ENCODE peak calls at places on chromosomes 16 and 17, in nine cellular contexts. One of them, this sample, is unnamed.

GRCh38 chr17:8693328-8693727 is 51.3 kb downstream of the CCDC42 start:
- DNase-seq in mesendoderm: peak
- DNase-seq in activated CD4-positive, alpha-beta T cell treated with anti-CD3 and anti-CD28 coated beads, Interleukin-2, amount 50 U/mL, for 4 hours: no peak
- DNase-seq in COR-L47: no peak
- DNase-seq in posterior vena cava: no peak
- DNase-seq in right atrium auricular region: no peak
- DNase-seq in stimulated activated CD8-positive, alpha-beta memory T cell treated with anti-CD3 and anti-CD28 coated beads, Interleukin-2, amount 100 ng/mL, for 48 hours: no peak
- DNase-seq in heart left ventricle: no peak
- DNase-seq in AML-193: no peak
- DNase-seq in this sample: no peak

GRCh38 chr17:80870401-80870800 is 121.2 kb upstream of the CHMP6 start:
- DNase-seq in stimulated activated CD8-positive, alpha-beta memory T cell treated with anti-CD3 and anti-CD28 coated beads, Interleukin-2, amount 100 ng/mL, for 48 hours: no peak
- DNase-seq in heart left ventricle: peak
- DNase-seq in right atrium auricular region: no peak
- DNase-seq in activated CD4-positive, alpha-beta T cell treated with anti-CD3 and anti-CD28 coated beads, Interleukin-2, amount 50 U/mL, for 4 hours: peak
- DNase-seq in mesendoderm: no peak
- DNase-seq in posterior vena cava: peak
- DNase-seq in AML-193: no peak
- DNase-seq in COR-L47: no peak
- DNase-seq in this sample: no peak

GRCh38 chr16:75105306-75106061 is 11.1 kb downstream of the LDHD start:
- DNase-seq in stimulated activated CD8-positive, alpha-beta memory T cell treated with anti-CD3 and anti-CD28 coated beads, Interleukin-2, amount 100 ng/mL, for 48 hours: no peak
- DNase-seq in posterior vena cava: peak
- DNase-seq in COR-L47: no peak
- DNase-seq in AML-193: peak
- DNase-seq in activated CD4-positive, alpha-beta T cell treated with anti-CD3 and anti-CD28 coated beads, Interleukin-2, amount 50 U/mL, for 4 hours: no peak
- DNase-seq in right atrium auricular region: no peak
- DNase-seq in heart left ventricle: peak
- DNase-seq in mesendoderm: no peak
- DNase-seq in this sample: no peak

GRCh38 chr16:67281536-67282446 is 2.5 kb downstream of the PLEKHG4 start:
- DNase-seq in activated CD4-positive, alpha-beta T cell treated with anti-CD3 and anti-CD28 coated beads, Interleukin-2, amount 50 U/mL, for 4 hours: no peak
- DNase-seq in AML-193: no peak
- DNase-seq in heart left ventricle: no peak
- DNase-seq in posterior vena cava: no peak
- DNase-seq in mesendoderm: no peak
- DNase-seq in stimulated activated CD8-positive, alpha-beta memory T cell treated with anti-CD3 and anti-CD28 coated beads, Interleukin-2, amount 100 ng/mL, for 48 hours: no peak
- DNase-seq in right atrium auricular region: no peak
- DNase-seq in COR-L47: no peak
- DNase-seq in this sample: no peak

GRCh38 chr17:57838453-57838852 is 11.4 kb downstream of the MRPS23 start:
- DNase-seq in stimulated activated CD8-positive, alpha-beta memory T cell treated with anti-CD3 and anti-CD28 coated beads, Interleukin-2, amount 100 ng/mL, for 48 hours: no peak
- DNase-seq in posterior vena cava: no peak
- DNase-seq in heart left ventricle: no peak
- DNase-seq in right atrium auricular region: no peak
- DNase-seq in activated CD4-positive, alpha-beta T cell treated with anti-CD3 and anti-CD28 coated beads, Interleukin-2, amount 50 U/mL, for 4 hours: no peak
- DNase-seq in COR-L47: no peak
- DNase-seq in AML-193: no peak
- DNase-seq in mesendoderm: no peak
- DNase-seq in this sample: no peak

GRCh38 chr17:66076546-66077190 is 115.3 kb downstream of the CEP112 start:
- DNase-seq in stimulated activated CD8-positive, alpha-beta memory T cell treated with anti-CD3 and anti-CD28 coated beads, Interleukin-2, amount 100 ng/mL, for 48 hours: no peak
- DNase-seq in activated CD4-positive, alpha-beta T cell treated with anti-CD3 and anti-CD28 coated beads, Interleukin-2, amount 50 U/mL, for 4 hours: no peak
- DNase-seq in AML-193: no peak
- DNase-seq in mesendoderm: no peak
- DNase-seq in right atrium auricular region: no peak
- DNase-seq in heart left ventricle: peak
- DNase-seq in posterior vena cava: no peak
- DNase-seq in COR-L47: no peak
- DNase-seq in this sample: no peak

GRCh38 chr17:48483471-48484131 is 47.2 kb downstream of the HOXB1 start:
- DNase-seq in COR-L47: no peak
- DNase-seq in right atrium auricular region: no peak
- DNase-seq in posterior vena cava: no peak
- DNase-seq in stimulated activated CD8-positive, alpha-beta memory T cell treated with anti-CD3 and anti-CD28 coated beads, Interleukin-2, amount 100 ng/mL, for 48 hours: no peak
- DNase-seq in heart left ventricle: peak
- DNase-seq in mesendoderm: peak
- DNase-seq in activated CD4-positive, alpha-beta T cell treated with anti-CD3 and anti-CD28 coated beads, Interleukin-2, amount 50 U/mL, for 4 hours: peak
- DNase-seq in AML-193: no peak
- DNase-seq in this sample: no peak

GRCh38 chr16:84845496-84846002 is 25.8 kb downstream of the CRISPLD2 start:
- DNase-seq in mesendoderm: no peak
- DNase-seq in posterior vena cava: no peak
- DNase-seq in heart left ventricle: no peak
- DNase-seq in activated CD4-positive, alpha-beta T cell treated with anti-CD3 and anti-CD28 coated beads, Interleukin-2, amount 50 U/mL, for 4 hours: no peak
- DNase-seq in right atrium auricular region: no peak
- DNase-seq in AML-193: no peak
- DNase-seq in stimulated activated CD8-positive, alpha-beta memory T cell treated with anti-CD3 and anti-CD28 coated beads, Interleukin-2, amount 100 ng/mL, for 48 hours: no peak
- DNase-seq in COR-L47: peak
- DNase-seq in this sample: no peak

GRCh38 chr17:60161598-60162330 is 12.0 kb downstream of the CA4 start:
- DNase-seq in AML-193: no peak
- DNase-seq in stimulated activated CD8-positive, alpha-beta memory T cell treated with anti-CD3 and anti-CD28 coated beads, Interleukin-2, amount 100 ng/mL, for 48 hours: no peak
- DNase-seq in posterior vena cava: peak
- DNase-seq in heart left ventricle: no peak
- DNase-seq in right atrium auricular region: no peak
- DNase-seq in COR-L47: peak
- DNase-seq in mesendoderm: peak
- DNase-seq in activated CD4-positive, alpha-beta T cell treated with anti-CD3 and anti-CD28 coated beads, Interleukin-2, amount 50 U/mL, for 4 hours: no peak
- DNase-seq in this sample: no peak

GRCh38 chr17:80002690-80003490 is 32.8 kb downstream of the TBC1D16 start:
- DNase-seq in COR-L47: no peak
- DNase-seq in right atrium auricular region: no peak
- DNase-seq in AML-193: no peak
- DNase-seq in stimulated activated CD8-positive, alpha-beta memory T cell treated with anti-CD3 and anti-CD28 coated beads, Interleukin-2, amount 100 ng/mL, for 48 hours: no peak
- DNase-seq in heart left ventricle: no peak
- DNase-seq in mesendoderm: no peak
- DNase-seq in activated CD4-positive, alpha-beta T cell treated with anti-CD3 and anti-CD28 coated beads, Interleukin-2, amount 50 U/mL, for 4 hours: no peak
- DNase-seq in posterior vena cava: no peak
- DNase-seq in this sample: no peak

GRCh38 chr16:65306722-65307121 is 184.9 kb upstream of the CDH11 start:
- DNase-seq in AML-193: no peak
- DNase-seq in mesendoderm: peak
- DNase-seq in stimulated activated CD8-positive, alpha-beta memory T cell treated with anti-CD3 and anti-CD28 coated beads, Interleukin-2, amount 100 ng/mL, for 48 hours: no peak
- DNase-seq in posterior vena cava: no peak
- DNase-seq in COR-L47: no peak
- DNase-seq in right atrium auricular region: no peak
- DNase-seq in heart left ventricle: no peak
- DNase-seq in activated CD4-positive, alpha-beta T cell treated with anti-CD3 and anti-CD28 coated beads, Interleukin-2, amount 50 U/mL, for 4 hours: no peak
- DNase-seq in this sample: no peak

GRCh38 chr17:10803830-10804498 is at the start of gene TMEM238L:
- DNase-seq in AML-193: no peak
- DNase-seq in stimulated activated CD8-positive, alpha-beta memory T cell treated with anti-CD3 and anti-CD28 coated beads, Interleukin-2, amount 100 ng/mL, for 48 hours: no peak
- DNase-seq in mesendoderm: no peak
- DNase-seq in activated CD4-positive, alpha-beta T cell treated with anti-CD3 and anti-CD28 coated beads, Interleukin-2, amount 50 U/mL, for 4 hours: no peak
- DNase-seq in heart left ventricle: no peak
- DNase-seq in right atrium auricular region: no peak
- DNase-seq in COR-L47: no peak
- DNase-seq in posterior vena cava: no peak
- DNase-seq in this sample: peak

GRCh38 chr16:55643161-55643970 is 12.4 kb upstream of the SLC6A2 start:
- DNase-seq in heart left ventricle: no peak
- DNase-seq in COR-L47: no peak
- DNase-seq in activated CD4-positive, alpha-beta T cell treated with anti-CD3 and anti-CD28 coated beads, Interleukin-2, amount 50 U/mL, for 4 hours: no peak
- DNase-seq in stimulated activated CD8-positive, alpha-beta memory T cell treated with anti-CD3 and anti-CD28 coated beads, Interleukin-2, amount 100 ng/mL, for 48 hours: no peak
- DNase-seq in mesendoderm: no peak
- DNase-seq in right atrium auricular region: no peak
- DNase-seq in posterior vena cava: no peak
- DNase-seq in AML-193: no peak
- DNase-seq in this sample: no peak

GRCh38 chr16:55703003-55704001 is 47.5 kb downstream of the SLC6A2 start:
- DNase-seq in heart left ventricle: no peak
- DNase-seq in AML-193: peak
- DNase-seq in posterior vena cava: no peak
- DNase-seq in mesendoderm: peak
- DNase-seq in stimulated activated CD8-positive, alpha-beta memory T cell treated with anti-CD3 and anti-CD28 coated beads, Interleukin-2, amount 100 ng/mL, for 48 hours: no peak
- DNase-seq in right atrium auricular region: peak
- DNase-seq in activated CD4-positive, alpha-beta T cell treated with anti-CD3 and anti-CD28 coated beads, Interleukin-2, amount 50 U/mL, for 4 hours: no peak
- DNase-seq in COR-L47: peak
- DNase-seq in this sample: no peak

GRCh38 chr16:55035956-55036355 is 105.3 kb downstream of the IRX5 start:
- DNase-seq in mesendoderm: no peak
- DNase-seq in stimulated activated CD8-positive, alpha-beta memory T cell treated with anti-CD3 and anti-CD28 coated beads, Interleukin-2, amount 100 ng/mL, for 48 hours: no peak
- DNase-seq in activated CD4-positive, alpha-beta T cell treated with anti-CD3 and anti-CD28 coated beads, Interleukin-2, amount 50 U/mL, for 4 hours: no peak
- DNase-seq in AML-193: no peak
- DNase-seq in right atrium auricular region: no peak
- DNase-seq in posterior vena cava: no peak
- DNase-seq in COR-L47: no peak
- DNase-seq in heart left ventricle: no peak
- DNase-seq in this sample: no peak

GRCh38 chr17:16199093-16199492 is 16.2 kb downstream of the NCOR1 start:
- DNase-seq in activated CD4-positive, alpha-beta T cell treated with anti-CD3 and anti-CD28 coated beads, Interleukin-2, amount 50 U/mL, for 4 hours: no peak
- DNase-seq in AML-193: no peak
- DNase-seq in heart left ventricle: no peak
- DNase-seq in mesendoderm: peak
- DNase-seq in right atrium auricular region: no peak
- DNase-seq in COR-L47: no peak
- DNase-seq in stimulated activated CD8-positive, alpha-beta memory T cell treated with anti-CD3 and anti-CD28 coated beads, Interleukin-2, amount 100 ng/mL, for 48 hours: no peak
- DNase-seq in posterior vena cava: no peak
- DNase-seq in this sample: no peak

GRCh38 chr17:58529275-58529674 is 14.8 kb upstream of the MTMR4 start:
- DNase-seq in COR-L47: no peak
- DNase-seq in posterior vena cava: no peak
- DNase-seq in AML-193: no peak
- DNase-seq in mesendoderm: no peak
- DNase-seq in right atrium auricular region: no peak
- DNase-seq in heart left ventricle: no peak
- DNase-seq in stimulated activated CD8-positive, alpha-beta memory T cell treated with anti-CD3 and anti-CD28 coated beads, Interleukin-2, amount 100 ng/mL, for 48 hours: no peak
- DNase-seq in activated CD4-positive, alpha-beta T cell treated with anti-CD3 and anti-CD28 coated beads, Interleukin-2, amount 50 U/mL, for 4 hours: no peak
- DNase-seq in this sample: no peak

GRCh38 chr17:32551186-32551955 is 64.6 kb downstream of the CDK5R1 start:
- DNase-seq in mesendoderm: no peak
- DNase-seq in posterior vena cava: no peak
- DNase-seq in right atrium auricular region: no peak
- DNase-seq in activated CD4-positive, alpha-beta T cell treated with anti-CD3 and anti-CD28 coated beads, Interleukin-2, amount 50 U/mL, for 4 hours: no peak
- DNase-seq in stimulated activated CD8-positive, alpha-beta memory T cell treated with anti-CD3 and anti-CD28 coated beads, Interleukin-2, amount 100 ng/mL, for 48 hours: no peak
- DNase-seq in COR-L47: no peak
- DNase-seq in heart left ventricle: no peak
- DNase-seq in AML-193: peak
- DNase-seq in this sample: no peak

GRCh38 chr16:3065742-3066439 is 451 bp downstream of the IL32 start:
- DNase-seq in posterior vena cava: no peak
- DNase-seq in COR-L47: no peak
- DNase-seq in stimulated activated CD8-positive, alpha-beta memory T cell treated with anti-CD3 and anti-CD28 coated beads, Interleukin-2, amount 100 ng/mL, for 48 hours: no peak
- DNase-seq in heart left ventricle: no peak
- DNase-seq in right atrium auricular region: no peak
- DNase-seq in activated CD4-positive, alpha-beta T cell treated with anti-CD3 and anti-CD28 coated beads, Interleukin-2, amount 50 U/mL, for 4 hours: peak
- DNase-seq in mesendoderm: no peak
- DNase-seq in AML-193: no peak
- DNase-seq in this sample: no peak

GRCh38 chr17:45302649-45303173 is 14.1 kb downstream of the MAP3K14 start:
- DNase-seq in AML-193: no peak
- DNase-seq in heart left ventricle: no peak
- DNase-seq in activated CD4-positive, alpha-beta T cell treated with anti-CD3 and anti-CD28 coated beads, Interleukin-2, amount 50 U/mL, for 4 hours: peak
- DNase-seq in posterior vena cava: no peak
- DNase-seq in COR-L47: no peak
- DNase-seq in stimulated activated CD8-positive, alpha-beta memory T cell treated with anti-CD3 and anti-CD28 coated beads, Interleukin-2, amount 100 ng/mL, for 48 hours: no peak
- DNase-seq in right atrium auricular region: no peak
- DNase-seq in mesendoderm: no peak
- DNase-seq in this sample: no peak

GRCh38 chr17:22463110-22463850 is 771.0 kb downstream of the KCNJ18 start:
- DNase-seq in COR-L47: no peak
- DNase-seq in mesendoderm: no peak
- DNase-seq in stimulated activated CD8-positive, alpha-beta memory T cell treated with anti-CD3 and anti-CD28 coated beads, Interleukin-2, amount 100 ng/mL, for 48 hours: no peak
- DNase-seq in activated CD4-positive, alpha-beta T cell treated with anti-CD3 and anti-CD28 coated beads, Interleukin-2, amount 50 U/mL, for 4 hours: no peak
- DNase-seq in right atrium auricular region: no peak
- DNase-seq in AML-193: no peak
- DNase-seq in heart left ventricle: no peak
- DNase-seq in posterior vena cava: no peak
- DNase-seq in this sample: no peak

GRCh38 chr16:21283521-21284289 is 5.6 kb upstream of the CRYM start:
- DNase-seq in right atrium auricular region: no peak
- DNase-seq in heart left ventricle: peak
- DNase-seq in stimulated activated CD8-positive, alpha-beta memory T cell treated with anti-CD3 and anti-CD28 coated beads, Interleukin-2, amount 100 ng/mL, for 48 hours: no peak
- DNase-seq in posterior vena cava: no peak
- DNase-seq in AML-193: no peak
- DNase-seq in mesendoderm: peak
- DNase-seq in activated CD4-positive, alpha-beta T cell treated with anti-CD3 and anti-CD28 coated beads, Interleukin-2, amount 50 U/mL, for 4 hours: no peak
- DNase-seq in COR-L47: no peak
- DNase-seq in this sample: peak

GRCh38 chr17:81511800-81512559 is 619 bp downstream of the ACTG1 start:
- DNase-seq in heart left ventricle: no peak
- DNase-seq in AML-193: no peak
- DNase-seq in right atrium auricular region: no peak
- DNase-seq in activated CD4-positive, alpha-beta T cell treated with anti-CD3 and anti-CD28 coated beads, Interleukin-2, amount 50 U/mL, for 4 hours: peak
- DNase-seq in posterior vena cava: no peak
- DNase-seq in mesendoderm: no peak
- DNase-seq in COR-L47: peak
- DNase-seq in stimulated activated CD8-positive, alpha-beta memory T cell treated with anti-CD3 and anti-CD28 coated beads, Interleukin-2, amount 100 ng/mL, for 48 hours: no peak
- DNase-seq in this sample: no peak

GRCh38 chr17:4006745-4007211 is 42.5 kb upstream of the ATP2A3 start:
- DNase-seq in right atrium auricular region: no peak
- DNase-seq in stimulated activated CD8-positive, alpha-beta memory T cell treated with anti-CD3 and anti-CD28 coated beads, Interleukin-2, amount 100 ng/mL, for 48 hours: no peak
- DNase-seq in mesendoderm: peak
- DNase-seq in heart left ventricle: no peak
- DNase-seq in COR-L47: no peak
- DNase-seq in AML-193: no peak
- DNase-seq in activated CD4-positive, alpha-beta T cell treated with anti-CD3 and anti-CD28 coated beads, Interleukin-2, amount 50 U/mL, for 4 hours: no peak
- DNase-seq in posterior vena cava: no peak
- DNase-seq in this sample: no peak

GRCh38 chr16:56355221-56355620 is 70.1 kb downstream of the AMFR start:
- DNase-seq in activated CD4-positive, alpha-beta T cell treated with anti-CD3 and anti-CD28 coated beads, Interleukin-2, amount 50 U/mL, for 4 hours: no peak
- DNase-seq in mesendoderm: no peak
- DNase-seq in AML-193: no peak
- DNase-seq in stimulated activated CD8-positive, alpha-beta memory T cell treated with anti-CD3 and anti-CD28 coated beads, Interleukin-2, amount 100 ng/mL, for 48 hours: no peak
- DNase-seq in posterior vena cava: peak
- DNase-seq in heart left ventricle: no peak
- DNase-seq in COR-L47: no peak
- DNase-seq in right atrium auricular region: peak
- DNase-seq in this sample: no peak

GRCh38 chr17:39928868-39929651 is 1.5 kb downstream of the LRRC3C start:
- DNase-seq in heart left ventricle: no peak
- DNase-seq in posterior vena cava: no peak
- DNase-seq in AML-193: peak
- DNase-seq in stimulated activated CD8-positive, alpha-beta memory T cell treated with anti-CD3 and anti-CD28 coated beads, Interleukin-2, amount 100 ng/mL, for 48 hours: no peak
- DNase-seq in right atrium auricular region: no peak
- DNase-seq in activated CD4-positive, alpha-beta T cell treated with anti-CD3 and anti-CD28 coated beads, Interleukin-2, amount 50 U/mL, for 4 hours: no peak
- DNase-seq in mesendoderm: no peak
- DNase-seq in COR-L47: no peak
- DNase-seq in this sample: no peak

GRCh38 chr16:14150796-14151195 is 79.7 kb downstream of the MRTFB start:
- DNase-seq in posterior vena cava: no peak
- DNase-seq in activated CD4-positive, alpha-beta T cell treated with anti-CD3 and anti-CD28 coated beads, Interleukin-2, amount 50 U/mL, for 4 hours: no peak
- DNase-seq in heart left ventricle: no peak
- DNase-seq in COR-L47: no peak
- DNase-seq in stimulated activated CD8-positive, alpha-beta memory T cell treated with anti-CD3 and anti-CD28 coated beads, Interleukin-2, amount 100 ng/mL, for 48 hours: no peak
- DNase-seq in AML-193: no peak
- DNase-seq in right atrium auricular region: no peak
- DNase-seq in mesendoderm: no peak
- DNase-seq in this sample: no peak

GRCh38 chr17:34249497-34249877 is 5.6 kb upstream of the CCL2 start:
- DNase-seq in mesendoderm: no peak
- DNase-seq in posterior vena cava: no peak
- DNase-seq in heart left ventricle: no peak
- DNase-seq in right atrium auricular region: no peak
- DNase-seq in activated CD4-positive, alpha-beta T cell treated with anti-CD3 and anti-CD28 coated beads, Interleukin-2, amount 50 U/mL, for 4 hours: no peak
- DNase-seq in stimulated activated CD8-positive, alpha-beta memory T cell treated with anti-CD3 and anti-CD28 coated beads, Interleukin-2, amount 100 ng/mL, for 48 hours: no peak
- DNase-seq in AML-193: no peak
- DNase-seq in COR-L47: no peak
- DNase-seq in this sample: no peak

GRCh38 chr16:20931066-20931465 is 30.5 kb downstream of the LYRM1 start:
- DNase-seq in COR-L47: no peak
- DNase-seq in stimulated activated CD8-positive, alpha-beta memory T cell treated with anti-CD3 and anti-CD28 coated beads, Interleukin-2, amount 100 ng/mL, for 48 hours: no peak
- DNase-seq in AML-193: no peak
- DNase-seq in posterior vena cava: no peak
- DNase-seq in right atrium auricular region: no peak
- DNase-seq in mesendoderm: no peak
- DNase-seq in heart left ventricle: no peak
- DNase-seq in activated CD4-positive, alpha-beta T cell treated with anti-CD3 and anti-CD28 coated beads, Interleukin-2, amount 50 U/mL, for 4 hours: no peak
- DNase-seq in this sample: no peak

GRCh38 chr17:62822080-62822904 is 14.2 kb upstream of the MARCHF10 start:
- DNase-seq in AML-193: no peak
- DNase-seq in right atrium auricular region: peak
- DNase-seq in COR-L47: peak
- DNase-seq in stimulated activated CD8-positive, alpha-beta memory T cell treated with anti-CD3 and anti-CD28 coated beads, Interleukin-2, amount 100 ng/mL, for 48 hours: no peak
- DNase-seq in heart left ventricle: no peak
- DNase-seq in mesendoderm: no peak
- DNase-seq in activated CD4-positive, alpha-beta T cell treated with anti-CD3 and anti-CD28 coated beads, Interleukin-2, amount 50 U/mL, for 4 hours: no peak
- DNase-seq in posterior vena cava: no peak
- DNase-seq in this sample: no peak